ENCODE peak calls at places on chromosomes 3 and 15, in nine cellular contexts. F is neural progenitor cell, X is K562, K is fibroblast of lung, J is PC-9, B is H9, H is MM.1S, E is HCT116, U is IMR-90. R is an unnamed sample.
A peak's percentile ranks its signal among the peaks of the same experiment; 100 is the strongest.

GRCh38 chr3:101676219-101676764 is 640 bp downstream of the ZBTB11 start:
- DNase-seq in F (peak; percentile 98), X (peak; percentile 85), K (peak; percentile 96), J (peak; percentile 95), B (peak; percentile 96), H (peak; percentile 98), E (peak; percentile 88), U (peak; percentile 96), R (peak; percentile 97)

GRCh38 chr3:52065264-52065756 is 8.9 kb upstream of the DUSP7 start:
- DNase-seq in F (no peak), X (no peak), K (no peak), J (no peak), B (no peak), H (no peak), E (no peak), U (no peak), R (no peak)

GRCh38 chr15:40803688-40804087 is 3.2 kb upstream of the ZFYVE19 start:
- DNase-seq in F (no peak), X (peak; percentile 33), K (no peak), J (no peak), B (no peak), H (no peak), E (no peak), U (no peak), R (no peak)

GRCh38 chr3:1892459-1892858 is 206.2 kb upstream of the CNTN4 start:
- DNase-seq in F (no peak), X (no peak), K (no peak), J (no peak), B (no peak), H (no peak), E (no peak), U (no peak), R (no peak)

GRCh38 chr3:127065561-127066270 is 82.8 kb downstream of the PLXNA1 start:
- DNase-seq in F (no peak), X (no peak), K (peak; percentile 27), J (no peak), B (no peak), H (no peak), E (no peak), U (no peak), R (no peak)

GRCh38 chr15:59680870-59681269 is 8.2 kb downstream of the BNIP2 start:
- DNase-seq in F (no peak), X (no peak), K (no peak), J (no peak), B (no peak), H (no peak), E (no peak), U (peak; percentile 28), R (no peak)

GRCh38 chr15:71748327-71748726 is 62.0 kb upstream of the NR2E3 start:
- DNase-seq in F (no peak), X (no peak), K (peak; percentile 88), J (no peak), B (no peak), H (no peak), E (peak; percentile 62), U (peak; percentile 42), R (no peak)

GRCh38 chr3:187734841-187735240 is 10.4 kb downstream of the BCL6 start:
- DNase-seq in F (no peak), X (no peak), K (peak; percentile 36), J (no peak), B (no peak), H (no peak), E (no peak), U (no peak), R (no peak)

GRCh38 chr3:49701388-49702077 is 12.2 kb downstream of the RNF123 start:
- DNase-seq in F (peak; percentile 75), X (peak; percentile 37), K (no peak), J (no peak), B (peak; percentile 74), H (no peak), E (no peak), U (no peak), R (peak; percentile 27)

GRCh38 chr3:110521019-110521418 is 550.6 kb upstream of the NECTIN3 start:
- DNase-seq in F (no peak), X (peak; percentile 26), K (peak; percentile 90), J (no peak), B (no peak), H (no peak), E (peak; percentile 41), U (peak; percentile 98), R (no peak)

GRCh38 chr3:177294221-177294620 is 96.9 kb upstream of the TBL1XR1 start:
- DNase-seq in F (no peak), X (no peak), K (peak; percentile 92), J (peak; percentile 69), B (no peak), H (no peak), E (no peak), U (peak; percentile 69), R (no peak)

GRCh38 chr15:63475670-63476069 is 28.7 kb upstream of the USP3 start:
- DNase-seq in F (no peak), X (no peak), K (no peak), J (no peak), B (no peak), H (no peak), E (no peak), U (no peak), R (no peak)

GRCh38 chr15:63473007-63473748 is 31.2 kb upstream of the USP3 start:
- DNase-seq in F (no peak), X (no peak), K (no peak), J (no peak), B (no peak), H (no peak), E (no peak), U (no peak), R (no peak)

GRCh38 chr15:63473749-63473998 is 30.7 kb upstream of the USP3 start:
- DNase-seq in F (no peak), X (no peak), K (no peak), J (no peak), B (no peak), H (no peak), E (no peak), U (no peak), R (no peak)

GRCh38 chr15:63474810-63475316 is 29.5 kb upstream of the USP3 start:
- DNase-seq in F (no peak), X (no peak), K (no peak), J (no peak), B (no peak), H (peak; percentile 79), E (no peak), U (no peak), R (peak; percentile 95)

DNA sequence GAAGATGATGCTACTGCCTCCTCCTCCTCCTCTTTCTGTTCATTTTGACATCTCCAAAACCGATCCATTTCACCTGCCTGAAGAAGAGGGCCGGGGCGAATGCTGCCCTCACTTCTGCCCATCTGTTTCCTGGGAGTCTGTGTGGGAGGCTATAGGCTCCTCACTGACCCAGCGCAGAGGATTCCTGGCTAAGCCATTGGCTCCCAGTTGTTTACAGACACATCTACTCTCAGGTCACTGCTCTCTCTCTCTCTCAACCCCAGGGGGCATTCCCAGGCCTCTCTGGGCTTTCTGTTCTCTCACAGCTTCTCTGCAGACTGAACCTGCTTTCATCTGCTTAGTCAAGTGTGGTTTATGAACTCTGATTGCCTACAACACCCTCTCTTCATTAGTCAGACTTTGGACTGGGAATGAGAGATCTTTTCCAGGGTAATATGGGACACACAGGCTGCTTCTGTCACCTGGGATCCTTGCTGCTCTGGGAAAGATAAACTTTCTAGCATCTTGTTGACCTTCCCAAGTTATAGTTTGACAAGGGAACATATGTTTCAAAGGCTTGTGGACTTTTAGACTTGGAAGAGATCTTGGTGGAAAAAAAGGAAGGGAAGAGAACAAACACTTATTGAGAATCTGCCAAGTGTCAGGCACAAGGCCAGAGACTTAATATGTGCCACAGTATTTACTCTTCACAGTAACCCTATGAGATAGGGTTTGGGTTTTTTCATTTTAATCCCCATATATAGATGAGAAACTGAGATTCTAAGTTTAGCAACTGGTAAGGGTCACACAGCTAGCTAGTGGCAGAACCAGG is 30.2 kb upstream of the USP3 start:
- DNase-seq in F (peak; percentile 73), X (no peak), K (peak; percentile 81), J (peak; percentile 54), B (peak; percentile 61), H (peak; percentile 85), E (no peak), U (peak; percentile 90), R (peak; percentile 76)
- TF ChIP-seq CTCF in F (no peak), X (peak; percentile 26), K (peak; percentile 3), J (no peak), B (no peak), H (peak; percentile 22), E (no peak), U (peak; percentile 26), R (peak; percentile 45)

DNA sequence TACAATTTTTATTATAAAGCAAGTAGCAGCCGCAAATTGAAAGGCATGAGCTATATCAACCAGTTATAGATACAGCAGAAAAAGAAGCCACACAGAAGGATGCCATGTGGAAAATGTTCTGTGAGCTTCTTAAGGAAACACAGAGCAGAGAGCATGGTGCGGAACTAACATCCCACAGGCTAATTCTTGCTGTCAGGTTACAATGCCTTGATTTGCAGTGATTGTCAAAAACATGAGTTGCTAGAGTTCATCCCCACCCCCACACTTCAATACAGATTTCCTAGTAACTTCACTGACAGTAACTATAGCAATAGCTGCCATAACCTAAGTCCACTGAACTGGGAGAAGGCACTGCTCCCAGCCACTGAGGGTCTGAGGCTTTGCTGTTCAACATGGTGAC is 821.6 kb downstream of the SQOR start:
- DNase-seq in F (no peak), X (no peak), K (no peak), J (no peak), B (no peak), H (no peak), E (no peak), U (no peak), R (no peak)
- H2AFZ ChIP-seq in F (no peak overlapping the region), X (no peak overlapping the region), K (no peak overlapping the region), J (no peak overlapping the region), B (no peak overlapping the region), H (no peak overlapping the region), E (no peak overlapping the region), U (no peak overlapping the region), R (no peak overlapping the region)

DNA sequence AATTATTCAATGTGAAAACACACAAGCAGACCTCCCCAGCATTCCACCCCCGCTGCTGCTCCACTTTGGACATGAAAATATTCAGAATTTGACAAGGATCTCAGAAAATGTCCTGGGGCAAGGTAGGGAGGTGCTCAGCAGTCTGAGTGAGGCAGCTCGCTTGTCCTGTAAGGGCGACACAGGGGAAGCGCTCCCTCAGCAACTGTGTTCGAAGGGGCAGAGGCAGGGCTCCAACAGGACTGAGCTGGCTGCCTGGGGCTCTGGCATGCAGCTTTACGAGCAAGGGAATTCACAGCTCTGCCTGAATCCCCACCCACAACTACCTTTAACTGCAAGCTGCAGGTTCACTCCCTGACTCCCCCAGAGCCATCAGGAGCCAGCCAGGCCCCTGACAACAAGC is 286.9 kb upstream of the LYSMD4 start:
- DNase-seq in F (peak; percentile 67), X (no peak), K (no peak), J (peak; percentile 65), B (peak; percentile 71), H (no peak), E (no peak), U (no peak), R (no peak)
- H3K27ac ChIP-seq in F (no peak overlapping the region), X (no peak overlapping the region), K (no peak overlapping the region), J (no peak overlapping the region), B (no peak overlapping the region), H (no peak overlapping the region), E (no peak overlapping the region), U (no peak overlapping the region), R (no peak overlapping the region)

GRCh38 chr3:165259518-165260193 is 63.5 kb upstream of the SLITRK3 start:
- DNase-seq in F (peak; percentile 11), X (no peak), K (peak; percentile 23), J (peak; percentile 40), B (no peak), H (no peak), E (no peak), U (no peak), R (no peak)

GRCh38 chr3:165254812-165255211 is 58.6 kb upstream of the SLITRK3 start:
- DNase-seq in F (peak; percentile 50), X (no peak), K (peak; percentile 34), J (peak; percentile 37), B (no peak), H (peak; percentile 79), E (peak; percentile 39), U (no peak), R (no peak)

GRCh38 chr3:165256554-165256953 is 60.4 kb upstream of the SLITRK3 start:
- DNase-seq in F (no peak), X (no peak), K (no peak), J (no peak), B (no peak), H (peak; percentile 21), E (no peak), U (no peak), R (no peak)
- TF ChIP-seq CTCF in F (no peak), X (no peak), K (peak; percentile 36), J (peak; percentile 36), B (no peak), H (peak; percentile 28), E (no peak), U (no peak), R (peak; percentile 42)